ENCODE peak calls at places on chromosomes 12 and 14, in seven cellular contexts. J is GM12878, K is GM12891, D is HepG2, V is K562, Z is H1, T is SK-N-SH. C is an unnamed sample.
A peak's percentile ranks its signal among the peaks of the same experiment; 100 is the strongest.

GRCh38 chr12:69284131-69284530 is 44.8 kb downstream of the CPSF6 start:
- DNase-seq in D (peak; percentile 70), Z (peak; percentile 71), K (peak; percentile 5), T (peak; percentile 74), J (no peak), V (peak; percentile 36), C (no peak)

GRCh38 chr12:4032906-4033628 is 159.9 kb upstream of the PARP11 start:
- DNase-seq in V (no peak), D (no peak), J (no peak), K (no peak), Z (no peak), T (no peak), C (no peak)

GRCh38 chr12:52809166-52809565 is 4.8 kb downstream of the KRT4 start:
- DNase-seq in V (no peak), T (no peak), J (no peak), Z (no peak), D (no peak), K (no peak), C (no peak)

GRCh38 chr14:104693482-104694431 is 4.3 kb downstream of the INF2 start:
- DNase-seq in T (no peak), J (no peak), V (no peak), Z (no peak), K (no peak), D (no peak), C (no peak)

GRCh38 chr14:94665121-94665520 is 52.9 kb downstream of the SERPINA3 start:
- DNase-seq in J (no peak), Z (no peak), K (no peak), V (no peak), T (no peak), D (no peak), C (no peak)

GRCh38 chr14:36976571-36977023 is 195.8 kb downstream of the SLC25A21 start:
- DNase-seq in J (no peak), K (no peak), T (no peak), D (peak; percentile 45), Z (no peak), V (peak; percentile 37), C (no peak)

GRCh38 chr14:55373784-55374725 is 37.6 kb downstream of the ATG14 start:
- DNase-seq in K (peak; percentile 15), Z (no peak), V (no peak), D (no peak), J (peak; percentile 20), T (no peak), C (no peak)

GRCh38 chr12:106171117-106171750 is 32.5 kb upstream of the NUAK1 start:
- DNase-seq in V (no peak), T (no peak), K (no peak), Z (no peak), D (no peak), J (no peak), C (no peak)

GRCh38 chr12:93851245-93851665 is 174.1 kb downstream of the CRADD start:
- DNase-seq in Z (no peak), V (no peak), D (no peak), K (no peak), T (no peak), J (no peak), C (no peak)

GRCh38 chr14:73491256-73491976 is 683 bp downstream of the RIOX1 start:
- DNase-seq in D (peak; percentile 54), J (no peak), T (peak; percentile 85), Z (peak; percentile 72), V (peak; percentile 76), K (peak; percentile 78), C (peak; percentile 71)

GRCh38 chr14:25570483-25570882 is 520.5 kb upstream of the STXBP6 start:
- DNase-seq in T (no peak), D (no peak), J (no peak), V (no peak), Z (no peak), K (no peak), C (no peak)

GRCh38 chr12:100375023-100375737 is 18.3 kb downstream of the SLC17A8 start:
- DNase-seq in T (no peak), K (no peak), V (no peak), D (no peak), Z (no peak), J (no peak), C (no peak)

GRCh38 chr12:15209782-15210181 is 11.4 kb downstream of the RERG start:
- DNase-seq in Z (no peak), K (no peak), D (no peak), V (no peak), J (no peak), T (no peak), C (no peak)

GRCh38 chr14:106879241-106879640 is 1352.9 kb downstream of the TMEM121 start:
- DNase-seq in D (peak; percentile 65), K (no peak), Z (peak; percentile 42), T (peak; percentile 53), J (no peak), V (peak; percentile 22), C (no peak)

GRCh38 chr14:84421611-84422010 is 1108.3 kb upstream of the FLRT2 start:
- DNase-seq in J (no peak), V (no peak), K (no peak), T (no peak), Z (no peak), D (no peak), C (no peak)

GRCh38 chr14:104180561-104181165 is 42.3 kb downstream of the KIF26A start:
- DNase-seq in K (no peak), J (no peak), Z (no peak), D (no peak), V (no peak), T (no peak), C (no peak)

GRCh38 chr12:48486261-48486660 is 4.0 kb downstream of the C12orf54 start:
- DNase-seq in Z (no peak), K (no peak), D (no peak), V (no peak), T (no peak), J (no peak), C (no peak)

GRCh38 chr14:88346048-88346639 is 23.1 kb upstream of the KCNK10 start:
- DNase-seq in D (peak; percentile 71), K (no peak), V (no peak), J (no peak), Z (no peak), T (no peak), C (no peak)

GRCh38 chr12:4909734-4910501 is at the start of gene KCNA1:
- DNase-seq in K (peak; percentile 42), Z (peak; percentile 72), D (no peak), T (peak; percentile 31), V (no peak), J (no peak), C (peak; percentile 51)

GRCh38 chr14:33542338-33543290 is 408.3 kb downstream of the EGLN3 start:
- DNase-seq in V (no peak), Z (no peak), J (no peak), D (no peak), T (no peak), K (no peak), C (no peak)

GRCh38 chr12:101230547-101230946 is 20.5 kb upstream of the SLC5A8 start:
- DNase-seq in V (no peak), J (no peak), Z (no peak), D (no peak), K (no peak), T (no peak), C (no peak)

GRCh38 chr12:75505706-75506312 is 5.6 kb downstream of the KRR1 start:
- DNase-seq in K (no peak), Z (no peak), T (no peak), J (no peak), V (no peak), D (peak; percentile 9), C (no peak)

GRCh38 chr12:9760699-9761406 is at the start of gene CD69:
- DNase-seq in V (peak; percentile 12), T (no peak), D (no peak), Z (no peak), K (no peak), J (peak; percentile 95), C (no peak)
- TF ChIP-seq TAF1 in V (peak; percentile 84), T (no peak), D (no peak), Z (no peak), K (peak; percentile 88), J (peak; percentile 92), C (peak; percentile 81)

GRCh38 chr14:53295985-53296582 is 143.0 kb upstream of the DDHD1 start:
- DNase-seq in Z (no peak), D (peak; percentile 17), V (peak; percentile 34), K (no peak), T (peak; percentile 8), J (no peak), C (no peak)
- TF ChIP-seq POLR2AphosphoS5 in Z (no peak), D (no peak), V (no peak), K (no peak), T (no peak), J (no peak), C (no peak)

GRCh38 chr12:113831016-113831415 is 135.1 kb downstream of the RBM19 start:
- DNase-seq in T (no peak), D (no peak), Z (no peak), V (no peak), K (no peak), J (no peak), C (no peak)

GRCh38 chr12:113825705-113826104 is 140.4 kb downstream of the RBM19 start:
- DNase-seq in Z (no peak), V (no peak), D (no peak), J (no peak), K (no peak), T (no peak), C (no peak)

GRCh38 chr12:113826805-113827204 is 139.3 kb downstream of the RBM19 start:
- DNase-seq in V (peak; percentile 29), T (no peak), K (no peak), D (no peak), Z (no peak), J (no peak), C (no peak)

GRCh38 chr12:113831486-113831885 is 134.6 kb downstream of the RBM19 start:
- DNase-seq in T (no peak), Z (no peak), K (no peak), J (no peak), V (no peak), D (no peak), C (no peak)

GRCh38 chr12:113829212-113829611 is 136.9 kb downstream of the RBM19 start:
- DNase-seq in J (no peak), V (no peak), T (no peak), K (no peak), D (no peak), Z (no peak), C (no peak)
- TF ChIP-seq TAF1 in J (no peak), V (no peak), T (no peak), K (no peak), D (no peak), Z (no peak), C (no peak)

DNA sequence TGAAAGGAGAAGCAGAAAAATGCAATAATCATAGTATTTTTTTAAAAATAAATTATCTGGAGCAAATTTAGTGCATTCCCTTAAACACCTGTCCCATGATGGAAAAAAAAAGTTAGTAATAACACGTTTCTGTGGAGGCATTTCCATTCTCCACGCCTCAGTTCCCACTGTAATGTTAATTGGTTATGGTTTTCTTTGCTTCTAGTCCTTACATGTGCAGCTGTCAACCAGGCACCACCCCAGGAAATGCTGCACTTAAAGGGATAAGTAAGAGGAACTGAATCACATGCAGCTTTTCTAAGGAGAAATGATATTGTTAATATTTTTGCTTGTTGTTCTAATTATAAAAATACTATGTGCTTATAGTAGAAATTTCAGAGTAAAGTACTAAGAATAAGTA is 240.3 kb downstream of the ZFP36L1 start:
- DNase-seq in T (no peak), V (no peak), J (no peak), K (no peak), Z (no peak), D (no peak), C (no peak)
- TF ChIP-seq POLR2AphosphoS5 in T (no peak), V (no peak), J (no peak), K (no peak), Z (no peak), D (no peak), C (no peak)

GRCh38 chr12:24719293-24719721 is 229.6 kb downstream of the BCAT1 start:
- DNase-seq in J (no peak), Z (no peak), K (no peak), T (no peak), D (no peak), V (no peak), C (no peak)
- TF ChIP-seq TAF1 in J (no peak), Z (no peak), K (no peak), T (no peak), D (no peak), V (no peak), C (no peak)